ENCODE peak calls at places on chromosomes 7 and 10, in nine cellular contexts. X, D, G, A, B, O, L, I and Q are unnamed samples.

GRCh38 chr7:1498370-1499305 is 5.6 kb downstream of the INTS1 start:
- DNase-seq in X (no peak), D (no peak), G (no peak), A (no peak), B (no peak), O (no peak), L (no peak), I (no peak), Q (no peak)

GRCh38 chr10:25112016-25112415 is 62.8 kb upstream of the GPR158 start:
- DNase-seq in X (no peak), D (no peak), G (no peak), A (no peak), B (no peak), O (no peak), L (no peak), I (no peak), Q (no peak)

GRCh38 chr7:34060548-34060947 is 155.2 kb downstream of the BMPER start:
- DNase-seq in X (no peak), D (no peak), G (peak), A (no peak), B (peak), O (no peak), L (no peak), I (peak), Q (no peak)

GRCh38 chr10:77926566-77927342 is at the start of gene DLG5:
- DNase-seq in X (peak), D (peak), G (peak), A (peak), B (no peak), O (peak), L (peak), I (peak), Q (peak)

GRCh38 chr10:132237871-132238270 is 51.1 kb downstream of the DPYSL4 start:
- DNase-seq in X (no peak), D (no peak), G (no peak), A (no peak), B (no peak), O (no peak), L (no peak), I (no peak), Q (no peak)

GRCh38 chr7:34759477-34760125 is 101.6 kb downstream of the NPSR1 start:
- DNase-seq in X (peak), D (peak), G (peak), A (peak), B (peak), O (no peak), L (no peak), I (peak), Q (peak)

GRCh38 chr10:12709516-12709915 is 292.0 kb downstream of the CCDC3 start:
- DNase-seq in X (peak), D (no peak), G (peak), A (no peak), B (no peak), O (no peak), L (no peak), I (no peak), Q (no peak)

GRCh38 chr10:77522268-77522809 is 115.3 kb downstream of the KCNMA1 start:
- DNase-seq in X (no peak), D (no peak), G (no peak), A (no peak), B (no peak), O (no peak), L (no peak), I (no peak), Q (peak)

GRCh38 chr10:61463035-61463909 is 10.1 kb upstream of the TMEM26 start:
- DNase-seq in X (peak), D (no peak), G (peak), A (no peak), B (no peak), O (no peak), L (no peak), I (no peak), Q (no peak)

GRCh38 chr10:50653142-50653541 is 29.4 kb upstream of the SGMS1 start:
- DNase-seq in X (peak), D (no peak), G (peak), A (peak), B (no peak), O (no peak), L (no peak), I (peak), Q (peak)

GRCh38 chr7:13908667-13909382 is 80.6 kb downstream of the ETV1 start:
- DNase-seq in X (peak), D (peak), G (peak), A (no peak), B (peak), O (no peak), L (no peak), I (no peak), Q (no peak)

GRCh38 chr7:106460792-106461254 is 176.0 kb upstream of the NAMPT start:
- DNase-seq in X (peak), D (peak), G (no peak), A (peak), B (no peak), O (no peak), L (no peak), I (peak), Q (peak)

GRCh38 chr10:34477229-34477628 is 337.9 kb downstream of the PARD3 start:
- DNase-seq in X (no peak), D (no peak), G (no peak), A (peak), B (no peak), O (no peak), L (no peak), I (no peak), Q (no peak)

GRCh38 chr10:58050575-58050974 is 217.1 kb downstream of the IPMK start:
- DNase-seq in X (no peak), D (peak), G (no peak), A (no peak), B (no peak), O (no peak), L (no peak), I (no peak), Q (peak)

GRCh38 chr7:39703143-39703542 is 79.8 kb downstream of the RALA start:
- DNase-seq in X (no peak), D (peak), G (peak), A (no peak), B (peak), O (no peak), L (no peak), I (no peak), Q (peak)

GRCh38 chr7:73449422-73449821 is 15.8 kb downstream of the FZD9 start:
- DNase-seq in X (no peak), D (no peak), G (no peak), A (no peak), B (no peak), O (no peak), L (no peak), I (no peak), Q (no peak)

GRCh38 chr7:620052-620451 is 100.4 kb upstream of the PDGFA start:
- DNase-seq in X (peak), D (peak), G (peak), A (peak), B (peak), O (no peak), L (no peak), I (peak), Q (peak)

GRCh38 chr10:125629758-125630376 is 53.1 kb downstream of the TEX36 start:
- DNase-seq in X (peak), D (peak), G (peak), A (peak), B (peak), O (no peak), L (no peak), I (peak), Q (peak)

GRCh38 chr10:96794786-96795733 is 37.0 kb upstream of the LCOR start:
- DNase-seq in X (no peak), D (no peak), G (peak), A (peak), B (no peak), O (no peak), L (no peak), I (no peak), Q (peak)

GRCh38 chr7:151570366-151570915 is 50.7 kb upstream of the RHEB start:
- DNase-seq in X (peak), D (no peak), G (peak), A (no peak), B (no peak), O (no peak), L (no peak), I (no peak), Q (no peak)

GRCh38 chr10:73053275-73053674 is 43.4 kb downstream of the P4HA1 start:
- DNase-seq in X (no peak), D (peak), G (no peak), A (no peak), B (no peak), O (no peak), L (no peak), I (no peak), Q (no peak)

GRCh38 chr10:131131726-131132561 is 179.6 kb downstream of the TCERG1L start:
- DNase-seq in X (no peak), D (no peak), G (no peak), A (no peak), B (no peak), O (no peak), L (peak), I (no peak), Q (no peak)

GRCh38 chr7:132399367-132399766 is 176.9 kb downstream of the PLXNA4 start:
- DNase-seq in X (no peak), D (no peak), G (no peak), A (no peak), B (no peak), O (no peak), L (no peak), I (no peak), Q (no peak)

GRCh38 chr7:132402096-132402495 is 174.2 kb downstream of the PLXNA4 start:
- DNase-seq in X (no peak), D (no peak), G (no peak), A (no peak), B (no peak), O (peak), L (no peak), I (no peak), Q (no peak)

GRCh38 chr7:132400667-132401142 is 175.6 kb downstream of the PLXNA4 start:
- DNase-seq in X (no peak), D (no peak), G (peak), A (no peak), B (no peak), O (no peak), L (no peak), I (no peak), Q (peak)

GRCh38 chr7:132395375-132395774 is 180.9 kb downstream of the PLXNA4 start:
- DNase-seq in X (no peak), D (no peak), G (no peak), A (no peak), B (no peak), O (no peak), L (no peak), I (no peak), Q (no peak)

GRCh38 chr7:132398253-132398913 is 177.9 kb downstream of the PLXNA4 start:
- DNase-seq in X (no peak), D (no peak), G (no peak), A (no peak), B (no peak), O (no peak), L (no peak), I (no peak), Q (no peak)
- H3K27ac ChIP-seq in X (no peak), D (no peak), G (no peak), A (no peak), B (no peak), O (no peak), L (no peak), I (no peak), Q (no peak)

DNA sequence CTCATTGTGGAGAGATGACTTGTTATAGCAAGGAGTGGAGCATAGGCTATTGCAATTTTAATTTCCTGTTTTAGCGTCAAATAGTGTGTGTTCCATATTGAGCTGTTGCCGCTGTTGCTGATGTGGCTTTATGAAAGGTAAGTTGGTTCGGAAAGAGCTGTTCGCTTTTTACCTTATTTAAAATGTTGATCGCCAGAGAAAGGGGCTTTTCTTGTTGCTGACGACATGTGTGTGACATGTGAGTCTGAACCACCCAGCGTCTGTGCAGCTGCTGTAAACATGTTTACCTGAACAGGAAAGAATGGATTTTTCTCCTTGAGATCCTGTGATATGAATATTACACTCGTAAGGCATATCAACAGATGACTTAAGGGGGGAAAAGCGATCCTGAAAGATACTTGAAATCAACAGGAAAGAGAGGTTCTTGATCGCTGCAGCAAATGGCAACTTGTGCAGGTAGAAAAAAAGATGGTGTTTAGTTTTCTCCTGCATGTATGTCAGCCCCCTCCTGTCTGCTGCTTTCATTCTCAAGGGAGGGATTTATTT is 2.5 kb downstream of the ZEB1 start:
- DNase-seq in X (no peak), D (no peak), G (peak), A (no peak), B (no peak), O (no peak), L (no peak), I (no peak), Q (peak)
- H3K4me3 ChIP-seq in X (peak), D (no peak), G (peak), A (peak), B (peak), O (peak), L (peak), I (no peak), Q (peak)

GRCh38 chr10:116049644-116050043 is 223.4 kb downstream of the GFRA1 start:
- DNase-seq in X (no peak), D (no peak), G (no peak), A (no peak), B (no peak), O (no peak), L (no peak), I (no peak), Q (no peak)

GRCh38 chr10:116053910-116054309 is 219.1 kb downstream of the GFRA1 start:
- DNase-seq in X (no peak), D (no peak), G (no peak), A (no peak), B (no peak), O (no peak), L (no peak), I (no peak), Q (peak)

GRCh38 chr10:116056445-116057293 is 216.3 kb downstream of the GFRA1 start:
- DNase-seq in X (no peak), D (no peak), G (peak), A (peak), B (no peak), O (no peak), L (no peak), I (no peak), Q (no peak)

GRCh38 chr10:116055919-116056252 is 217.1 kb downstream of the GFRA1 start:
- DNase-seq in X (no peak), D (no peak), G (no peak), A (no peak), B (no peak), O (no peak), L (no peak), I (no peak), Q (no peak)

DNA sequence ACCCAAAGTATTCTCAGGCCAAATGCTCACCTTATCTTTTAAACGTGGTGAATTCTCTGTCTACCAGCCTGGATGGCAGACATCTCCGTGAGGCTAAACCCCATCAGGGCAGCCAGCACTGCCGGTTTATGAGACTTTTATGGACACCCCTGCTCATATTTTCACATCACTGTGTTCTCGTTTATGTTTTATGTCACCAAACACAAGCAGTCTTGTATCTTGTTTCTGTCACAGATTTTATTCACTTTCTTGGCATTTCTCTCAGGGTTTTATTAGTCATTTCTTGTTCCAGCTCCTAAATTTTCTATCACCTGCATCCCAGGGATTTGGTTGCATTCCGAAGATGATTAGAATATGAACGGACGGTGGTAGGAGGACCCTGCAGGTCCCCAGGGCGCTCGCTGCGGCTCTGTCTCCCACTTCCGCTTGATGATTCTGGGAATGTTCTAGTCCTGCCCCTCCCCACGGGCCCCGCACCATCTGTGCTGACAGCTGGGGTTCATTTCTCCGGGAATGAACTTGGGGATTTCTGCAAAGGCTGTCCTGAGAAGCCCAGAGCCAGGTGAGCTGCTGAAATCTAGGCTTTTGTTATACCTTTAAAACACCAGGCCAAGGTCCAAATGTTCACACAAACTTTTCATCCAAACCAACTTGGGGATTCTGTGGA is 217.6 kb downstream of the GFRA1 start:
- DNase-seq in X (no peak), D (no peak), G (no peak), A (no peak), B (no peak), O (no peak), L (peak), I (no peak), Q (peak)
- H3K27ac ChIP-seq in X (no peak), D (no peak), G (no peak), A (no peak), B (no peak), O (no peak), L (no peak), I (no peak), Q (no peak)

DNA sequence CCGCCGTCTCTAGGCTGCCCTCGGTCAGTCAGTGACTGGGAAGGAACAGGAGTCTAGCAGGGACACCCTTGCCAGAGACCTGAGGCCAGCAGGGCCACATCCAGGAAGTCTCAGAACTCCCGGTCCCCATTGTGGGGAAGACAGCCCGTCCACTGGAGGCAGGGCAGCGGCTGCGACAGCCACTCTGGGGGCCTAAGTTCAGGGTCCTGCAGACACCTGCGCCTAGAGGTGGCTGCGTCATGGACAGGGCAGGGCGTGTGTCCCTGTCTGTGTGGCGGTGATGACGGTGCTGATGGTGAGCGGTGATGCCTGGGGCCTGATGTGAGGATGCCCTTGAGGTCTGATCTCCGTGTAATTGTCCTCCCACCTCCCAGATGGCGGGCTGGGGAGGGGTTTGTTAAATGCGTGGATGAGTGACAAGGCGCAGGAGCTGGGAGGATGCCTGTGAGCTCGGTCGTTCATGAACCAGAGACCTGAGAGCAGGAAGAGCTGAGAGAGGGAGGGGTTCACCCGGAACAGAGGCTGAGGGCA is 537.9 kb upstream of the FOXK1 start:
- DNase-seq in X (no peak), D (peak), G (no peak), A (no peak), B (no peak), O (no peak), L (no peak), I (no peak), Q (no peak)
- H3K4me3 ChIP-seq in X (no peak), D (no peak), G (no peak), A (no peak), B (no peak), O (no peak), L (peak), I (no peak), Q (no peak)